ENCODE peak calls at places on chromosomes 12 and 14, in six cellular contexts. W is head of caudate nucleus, B is body of pancreas, N is RKO, A is Daoy, X is mucosa of gallbladder. L is an unnamed sample.

GRCh38 chr12:122732170-122732569 is 1.5 kb upstream of the HCAR1 start:
- DNase-seq in X (no peak), A (no peak), N (no peak), B (no peak), W (no peak), L (no peak)

GRCh38 chr14:75806247-75806876 is 145.3 kb downstream of the TTLL5 start:
- DNase-seq in X (no peak), B (no peak), N (peak; percentile 11), A (no peak), W (no peak), L (peak; percentile 18)

GRCh38 chr12:113184900-113185179 is 438 bp downstream of the DDX54 start:
- DNase-seq in X (peak; percentile 89), B (peak; percentile 88), N (peak; percentile 93), W (peak; percentile 85), A (peak; percentile 96), L (peak; percentile 86)

GRCh38 chr12:53785161-53785560 is 33.4 kb upstream of the CISTR start:
- DNase-seq in A (no peak), B (no peak), X (no peak), N (no peak), W (no peak), L (no peak)

GRCh38 chr12:44873898-44874297 is 2.2 kb downstream of the NELL2 start:
- DNase-seq in A (peak; percentile 6), N (peak; percentile 45), X (no peak), B (no peak), W (no peak), L (peak; percentile 1)

GRCh38 chr12:52519826-52520662 is at the start of gene KRT5:
- DNase-seq in A (no peak), X (peak; percentile 8), B (no peak), W (no peak), N (no peak), L (no peak)

GRCh38 chr12:132506730-132507538 is 17.0 kb downstream of the FBRSL1 start:
- DNase-seq in A (peak; percentile 80), N (no peak), B (peak; percentile 93), X (peak; percentile 73), W (peak; percentile 49), L (peak; percentile 78)

GRCh38 chr12:100248886-100249285 is 18.0 kb downstream of the DEPDC4 start:
- DNase-seq in B (no peak), W (no peak), X (no peak), A (no peak), N (no peak), L (no peak)

GRCh38 chr12:86914716-86915115 is 658.5 kb upstream of the MGAT4C start:
- DNase-seq in N (peak; percentile 26), X (no peak), W (no peak), A (peak; percentile 5), B (no peak), L (peak; percentile 0)

GRCh38 chr14:53516261-53516774 is 363.2 kb upstream of the DDHD1 start:
- DNase-seq in A (no peak), X (no peak), N (no peak), B (no peak), W (no peak), L (no peak)

GRCh38 chr14:22544406-22544805 is 44.6 kb downstream of the DAD1 start:
- DNase-seq in W (no peak), X (no peak), A (no peak), N (no peak), B (no peak), L (no peak)

GRCh38 chr12:28023156-28023887 is 50.8 kb upstream of the PTHLH start:
- DNase-seq in N (peak; percentile 87), W (no peak), A (peak; percentile 94), X (peak; percentile 21), B (no peak), L (peak; percentile 90)

GRCh38 chr12:49448858-49449257 is 81.6 kb downstream of the SPATS2 start:
- DNase-seq in W (no peak), X (no peak), A (no peak), B (no peak), N (no peak), L (no peak)